ENCODE peak calls at places on chromosome 19, in eight cellular contexts. K is psoas muscle, G is vagina, D is kidney, I is breast epithelium, E is AG04450, J is heart left ventricle, W is body of pancreas. F is an unnamed sample. For H3K9me3, the result is how much of the 10 kb centered on the place peaks cover.

GRCh38 chr19:4061178-4061682 is 5.5 kb downstream of the ZBTB7A start:
- DNase-seq in G (peak), J (peak), E (no peak), I (peak), W (peak), K (peak), D (peak), F (peak)

GRCh38 chr19:46218160-46218559 is 11.4 kb upstream of the IGFL1 start:
- DNase-seq in I (no peak), K (no peak), E (no peak), J (no peak), G (no peak), W (peak), D (peak), F (no peak)

GRCh38 chr19:32748497-32748896 is 28.9 kb downstream of the TDRD12 start:
- DNase-seq in J (no peak), E (no peak), W (peak), G (no peak), K (no peak), D (no peak), I (no peak), F (no peak)

GRCh38 chr19:50362656-50363424 is 2.6 kb downstream of the NAPSA start:
- DNase-seq in K (no peak), W (no peak), J (no peak), I (no peak), D (no peak), E (no peak), G (no peak), F (no peak)

GRCh38 chr19:33905937-33906577 is 109.4 kb downstream of the KCTD15 start:
- DNase-seq in D (peak), G (no peak), W (peak), I (peak), J (peak), K (peak), E (no peak), F (peak)

GRCh38 chr19:42197375-42197817 is 20.1 kb downstream of the DEDD2 start:
- DNase-seq in D (peak), I (no peak), K (no peak), E (no peak), J (no peak), W (no peak), G (no peak), F (no peak)

GRCh38 chr19:35474104-35474503 is 16.2 kb downstream of the KRTDAP start:
- DNase-seq in G (no peak), D (no peak), I (no peak), K (no peak), E (no peak), W (no peak), J (no peak), F (no peak)

GRCh38 chr19:28534740-28535351 is 678.1 kb downstream of the UQCRFS1 start:
- DNase-seq in J (no peak), D (no peak), I (no peak), K (no peak), G (no peak), E (no peak), W (no peak), F (no peak)

GRCh38 chr19:2973229-2973628 is 4.1 kb upstream of the TLE6 start:
- DNase-seq in K (peak), W (no peak), J (peak), D (peak), G (no peak), E (no peak), I (no peak), F (peak)

GRCh38 chr19:49614096-49614857 is 23.3 kb downstream of the PRR12 start:
- DNase-seq in G (no peak), J (no peak), W (no peak), E (peak), D (no peak), K (no peak), I (no peak), F (peak)

GRCh38 chr19:18173572-18174294 is at the start of gene IFI30:
- DNase-seq in G (no peak), K (peak), D (peak), E (no peak), I (peak), J (peak), W (peak), F (peak)

GRCh38 chr19:53531457-53531856 is 6.5 kb upstream of the ZNF331 start:
- DNase-seq in K (no peak), D (no peak), W (no peak), G (no peak), J (no peak), E (no peak), I (no peak), F (no peak)

GRCh38 chr19:13665125-13665903 is 99.0 kb upstream of the MRI1 start:
- DNase-seq in D (no peak), E (no peak), J (no peak), W (no peak), K (no peak), G (no peak), I (no peak), F (no peak)

GRCh38 chr19:46221981-46222610 is 7.4 kb upstream of the IGFL1 start:
- DNase-seq in I (peak), E (no peak), J (peak), G (no peak), K (peak), W (peak), D (peak), F (peak)

GRCh38 chr19:17450264-17451075 is 2.0 kb upstream of the TMEM221 start:
- DNase-seq in D (no peak), I (no peak), K (no peak), J (no peak), G (no peak), W (no peak), E (no peak), F (no peak)

GRCh38 chr19:10878253-10878652 is 6.9 kb downstream of the CARM1 start:
- DNase-seq in W (no peak), E (no peak), G (no peak), D (no peak), I (no peak), K (no peak), J (no peak), F (no peak)

GRCh38 chr19:3573162-3573857 is 566 bp downstream of the HMG20B start:
- DNase-seq in K (no peak), D (peak), G (no peak), J (no peak), E (no peak), I (no peak), W (peak), F (peak)

GRCh38 chr19:39182174-39182505 is 14.6 kb upstream of the NCCRP1 start:
- DNase-seq in G (no peak), D (no peak), K (no peak), J (no peak), E (no peak), W (no peak), I (no peak), F (no peak)

GRCh38 chr19:54470991-54471782 is 1.9 kb downstream of the CDC42EP5 start:
- DNase-seq in G (peak), W (peak), D (peak), I (no peak), E (no peak), J (peak), K (peak), F (peak)

GRCh38 chr19:48025480-48025879 is 18.4 kb downstream of the CABP5 start:
- DNase-seq in K (no peak), I (no peak), D (no peak), J (no peak), E (no peak), G (no peak), W (no peak), F (no peak)

GRCh38 chr19:48033604-48034003 is 10.3 kb downstream of the CABP5 start:
- DNase-seq in D (no peak), I (no peak), E (no peak), G (no peak), K (no peak), J (no peak), W (no peak), F (no peak)

GRCh38 chr19:48029431-48029830 is 14.4 kb downstream of the CABP5 start:
- DNase-seq in D (no peak), W (no peak), E (no peak), K (no peak), G (no peak), J (no peak), I (no peak), F (no peak)

DNA sequence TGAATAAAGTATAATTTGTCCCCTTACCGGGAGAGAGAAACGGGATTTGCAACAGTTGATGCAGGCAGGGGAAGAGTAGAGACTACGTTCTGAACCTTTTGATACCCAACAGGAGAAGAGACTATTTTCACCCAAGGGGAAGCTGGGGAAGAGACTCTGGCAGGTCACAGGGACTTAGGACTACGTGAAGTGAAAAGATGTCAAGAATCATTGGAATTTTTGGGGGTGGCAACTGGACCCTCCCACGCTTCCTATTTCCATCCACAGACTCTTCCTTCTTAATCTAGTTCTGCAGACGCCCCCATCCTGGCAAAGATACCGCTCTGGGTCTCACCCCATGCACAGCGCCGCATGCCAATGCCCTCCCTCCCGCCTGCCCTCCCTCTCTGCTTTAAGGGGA is 13.8 kb downstream of the CABP5 start:
- DNase-seq in G (no peak), W (no peak), I (no peak), J (no peak), D (no peak), E (no peak), K (no peak), F (no peak)
- H3K9me3 ChIP-seq in G (under half), W (under half), I (under half), J (under half), D (under half), E (under half), K (under half), F (under half)

DNA sequence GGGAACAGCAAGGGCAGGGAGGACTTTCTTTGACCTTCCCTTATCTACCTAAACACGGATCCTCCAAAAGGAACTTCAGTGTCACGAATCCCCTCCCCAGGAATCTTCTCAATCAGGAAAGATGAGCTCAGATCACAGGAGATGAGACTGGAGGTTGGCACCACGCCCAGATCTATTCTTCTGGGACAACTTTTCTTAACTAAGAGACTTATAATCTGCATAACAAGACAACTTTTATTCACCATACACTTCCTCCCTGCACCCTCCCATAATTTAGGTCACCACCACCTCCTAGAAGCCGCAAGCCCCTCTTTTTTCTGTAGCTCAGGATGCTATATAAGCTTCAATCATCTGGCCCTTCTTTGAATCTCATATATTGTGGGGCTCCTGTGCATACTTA is 19.2 kb upstream of the AKT2 start:
- DNase-seq in I (no peak), J (no peak), D (no peak), W (no peak), G (no peak), E (no peak), K (no peak), F (no peak)
- H3K27ac ChIP-seq in I (no peak), J (no peak), D (no peak), W (peak), G (no peak), E (no peak), K (no peak), F (no peak)

GRCh38 chr19:52217576-52217975 is 27.7 kb downstream of the PPP2R1A start:
- DNase-seq in W (no peak), J (no peak), K (no peak), G (no peak), I (no peak), D (no peak), E (no peak), F (no peak)

GRCh38 chr19:52214241-52214640 is 24.4 kb downstream of the PPP2R1A start:
- DNase-seq in E (no peak), G (no peak), I (no peak), K (no peak), W (no peak), J (no peak), D (no peak), F (no peak)

GRCh38 chr19:52219611-52220010 is 29.8 kb downstream of the PPP2R1A start:
- DNase-seq in K (no peak), D (no peak), J (no peak), I (no peak), W (no peak), G (no peak), E (no peak), F (no peak)

GRCh38 chr19:52212572-52213255 is 22.9 kb downstream of the PPP2R1A start:
- DNase-seq in G (no peak), E (no peak), I (no peak), K (no peak), J (no peak), D (no peak), W (no peak), F (no peak)

DNA sequence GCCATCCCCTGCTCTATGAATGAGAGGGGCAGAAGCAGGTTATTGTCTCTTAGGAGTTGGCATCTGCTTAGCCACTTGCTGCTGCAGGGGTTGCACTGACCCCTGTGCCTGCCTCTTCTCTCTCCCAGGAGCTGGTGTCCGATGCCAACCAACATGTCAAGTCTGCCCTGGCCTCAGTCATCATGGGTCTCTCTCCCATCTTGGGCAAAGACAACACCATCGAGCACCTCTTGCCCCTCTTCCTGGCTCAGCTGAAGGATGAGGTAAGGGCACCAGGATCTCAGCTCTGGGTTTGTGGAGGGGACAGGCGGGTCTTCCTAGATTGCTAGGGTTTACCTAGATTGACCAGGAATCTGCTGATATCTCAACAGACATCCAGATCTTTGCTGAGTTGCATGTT is 26.5 kb downstream of the PPP2R1A start:
- DNase-seq in D (no peak), W (no peak), J (no peak), I (no peak), K (no peak), E (no peak), G (no peak), F (no peak)
- H3K9me3 ChIP-seq in D (under half), W (under half), J (under half), I (under half), K (under half), E (under half), G (under half), F (under half)

GRCh38 chr19:44196772-44197171 is 15.6 kb upstream of the ZNF227 start:
- DNase-seq in J (no peak), K (no peak), G (no peak), W (no peak), I (no peak), D (no peak), E (no peak), F (no peak)
- H3K27ac ChIP-seq in J (no peak), K (no peak), G (no peak), W (no peak), I (no peak), D (no peak), E (no peak), F (no peak)

F was measured in right cardiac atrium.